ENCODE peak calls at places on chromosomes 4 and X, in five cellular contexts. D is T-helper 2 cell; O is vagina; Z is GM23248; E is activated CD4-positive, alpha-beta T cell treated with anti-CD3 and anti-CD28 coated beads for 48 hours. A is an unnamed sample.

GRCh38 chr4:15906024-15906443 is 32.5 kb downstream of the FGFBP1 start:
- DNase-seq in D (no peak), O (no peak), Z (no peak), E (peak), A (no peak)

GRCh38 chr4:172648471-172648870 is 520.1 kb upstream of the GALNT7 start:
- DNase-seq in D (no peak), O (no peak), Z (no peak), E (no peak), A (no peak)

GRCh38 chr4:14184265-14184664 is 556.7 kb upstream of the BOD1L1 start:
- DNase-seq in D (no peak), O (no peak), Z (peak), E (no peak), A (no peak)

GRCh38 chr4:147778942-147779341 is 47.1 kb downstream of the ARHGAP10 start:
- DNase-seq in D (no peak), O (no peak), Z (no peak), E (no peak), A (no peak)

GRCh38 chrX:41405551-41405950 is 41.6 kb upstream of the NYX start:
- DNase-seq in D (no peak), O (no peak), Z (no peak), E (no peak), A (no peak)

GRCh38 chrX:13051529-13052172 is 7.2 kb upstream of the FAM9C start:
- DNase-seq in D (no peak), O (no peak), Z (no peak), E (peak), A (no peak)

GRCh38 chr4:115711575-115711974 is 598.2 kb upstream of the NDST4 start:
- DNase-seq in D (no peak), O (no peak), Z (no peak), E (no peak), A (no peak)

GRCh38 chrX:1281511-1281910 is 12.9 kb downstream of the CSF2RA start:
- DNase-seq in D (no peak), O (no peak), Z (peak), E (no peak), A (no peak)

GRCh38 chr4:7073526-7074390 is 5.9 kb upstream of the GRPEL1 start:
- DNase-seq in D (no peak), O (no peak), Z (peak), E (peak), A (no peak)

GRCh38 chr4:2250764-2251072 is 8.8 kb upstream of the HAUS3 start:
- DNase-seq in D (no peak), O (no peak), Z (no peak), E (peak), A (peak)

GRCh38 chr4:3725936-3726895 is 40.0 kb upstream of the ADRA2C start:
- DNase-seq in D (no peak), O (no peak), Z (no peak), E (no peak), A (no peak)

GRCh38 chrX:48957827-48958634 is 624 bp upstream of the OTUD5 start:
- DNase-seq in D (peak), O (no peak), Z (peak), E (peak), A (peak)

GRCh38 chrX:44245730-44246129 is 97.7 kb downstream of the EFHC2 start:
- DNase-seq in D (no peak), O (no peak), Z (no peak), E (peak), A (no peak)

GRCh38 chrX:96590403-96590802 is 94.2 kb upstream of the DIAPH2 start:
- DNase-seq in D (no peak), O (no peak), Z (no peak), E (no peak), A (no peak)

GRCh38 chrX:14528629-14529287 is 578 bp upstream of the GLRA2 start:
- DNase-seq in D (no peak), O (no peak), Z (peak), E (peak), A (no peak)

GRCh38 chr4:13329963-13330362 is 154.2 kb downstream of the RAB28 start:
- DNase-seq in D (no peak), O (no peak), Z (peak), E (no peak), A (no peak)

GRCh38 chr4:162645381-162645780 is 481.6 kb upstream of the FSTL5 start:
- DNase-seq in D (no peak), O (no peak), Z (no peak), E (no peak), A (no peak)

GRCh38 chr4:12724520-12724919 is 759.6 kb downstream of the RAB28 start:
- DNase-seq in D (no peak), O (no peak), Z (peak), E (no peak), A (no peak)

GRCh38 chrX:1564750-1565683 is 26.4 kb upstream of the AKAP17A start:
- DNase-seq in D (no peak), O (peak), Z (no peak), E (no peak), A (no peak)

A was measured in natural killer cell.